ENCODE peak calls at places on chromosome 11, in six cellular contexts. V is NCI-H2107; N is left lobe of liver; P is GM04504; F is activated CD8-positive, alpha-beta memory T cell treated with anti-CD3 and anti-CD28 coated beads, Interleukin-2, amount 50 U/mL, for 48 hours; M is Right ventricle myocardium superior. T is an unnamed sample.

GRCh38 chr11:36594316-36594989 is at the start of gene IFTAP:
- DNase-seq in F (peak), P (peak), N (peak), V (peak), M (peak), T (no peak)

GRCh38 chr11:111378773-111379499 is at the start of gene POU2AF1:
- DNase-seq in P (no peak), N (no peak), F (peak), M (peak), V (peak), T (no peak)

GRCh38 chr11:93133710-93134109 is 64.1 kb downstream of the SLC36A4 start:
- DNase-seq in F (no peak), N (no peak), M (no peak), V (no peak), P (no peak), T (no peak)

GRCh38 chr11:33722579-33723234 is 13.5 kb downstream of the CD59 start:
- DNase-seq in N (no peak), M (no peak), V (no peak), F (peak), P (peak), T (no peak)

GRCh38 chr11:116777056-116777455 is 4.3 kb upstream of the BUD13 start:
- DNase-seq in V (no peak), N (no peak), M (no peak), F (no peak), P (no peak), T (no peak)

GRCh38 chr11:128642571-128642970 is 51.3 kb upstream of the FLI1 start:
- DNase-seq in P (no peak), M (no peak), N (no peak), V (no peak), F (no peak), T (no peak)

GRCh38 chr11:5689551-5689983 is at the start of gene TRIM22:
- DNase-seq in N (no peak), M (no peak), V (no peak), F (peak), P (peak), T (no peak)

GRCh38 chr11:42812960-42813359 is 498.8 kb upstream of the API5 start:
- DNase-seq in P (no peak), M (no peak), F (no peak), N (no peak), V (no peak), T (no peak)

GRCh38 chr11:113884361-113884836 is 9.0 kb upstream of the USP28 start:
- DNase-seq in F (peak), N (no peak), M (no peak), P (peak), V (no peak), T (no peak)

GRCh38 chr11:72739240-72740059 is 12.8 kb downstream of the ARAP1 start:
- DNase-seq in V (no peak), P (no peak), M (no peak), N (no peak), F (no peak), T (no peak)

GRCh38 chr11:68021167-68021787 is 9.2 kb upstream of the NDUFS8 start:
- DNase-seq in V (no peak), M (no peak), F (no peak), N (peak), P (no peak), T (no peak)

GRCh38 chr11:122862091-122862490 is 20.5 kb upstream of the JHY start:
- DNase-seq in F (no peak), P (no peak), M (no peak), V (no peak), N (no peak), T (no peak)

GRCh38 chr11:36265793-36266628 is 23.2 kb downstream of the COMMD9 start:
- DNase-seq in M (peak), P (no peak), V (peak), F (peak), N (peak), T (no peak)

GRCh38 chr11:45665933-45666647 is 668 bp upstream of the CHST1 start:
- DNase-seq in V (no peak), F (no peak), P (no peak), N (no peak), M (no peak), T (no peak)

GRCh38 chr11:31956310-31956709 is 134.6 kb upstream of the RCN1 start:
- DNase-seq in M (no peak), P (no peak), F (no peak), V (no peak), N (no peak), T (no peak)

GRCh38 chr11:125995313-125995712 is 49.5 kb downstream of the VSIG10L2 start:
- DNase-seq in P (no peak), V (no peak), F (peak), N (no peak), M (no peak), T (no peak)

GRCh38 chr11:123645576-123645975 is 8.8 kb downstream of the SCN3B start:
- DNase-seq in M (no peak), N (no peak), F (no peak), P (no peak), V (no peak), T (no peak)

T was measured in type B pancreatic cell.